ENCODE peak calls at places on chromosomes 2 and 18, in eight cellular contexts. Y is NCI-H2227 treated with DMSO at 0.1 percent for 48 hours; Z is nephron progenitor cell; N is stimulated activated CD4-positive, alpha-beta T cell treated with anti-CD3 and anti-CD28 coated beads, Interleukin-4, amount 100 ng/mL, for 48 hours; Q is choroid plexus epithelial cell; U is AG08396; V is activated T-cell treated with anti-CD3 and anti-CD28 coated beads for 24 hours; X is stimulated activated CD8-positive, alpha-beta memory T cell treated with anti-CD3 and anti-CD28 coated beads, Interleukin-4, amount 100 ng/mL, for 4 hours. W is an unnamed sample.

GRCh38 chr2:240584486-240585031 is 2.0 kb upstream of the CAPN10 start:
- DNase-seq in Y (no peak), N (no peak), Z (no peak), U (no peak), X (no peak), V (no peak), Q (peak), W (no peak)

GRCh38 chr18:28793911-28794310 is 617.0 kb upstream of the CDH2 start:
- DNase-seq in N (no peak), V (no peak), U (no peak), Q (peak), Y (no peak), Z (no peak), X (no peak), W (no peak)

GRCh38 chr18:13725566-13726227 is 661 bp downstream of the FAM210A start:
- DNase-seq in Q (peak), Z (no peak), U (peak), Y (peak), X (peak), V (no peak), N (no peak), W (no peak)

GRCh38 chr2:235745597-235745996 is 251.8 kb downstream of the AGAP1 start:
- DNase-seq in X (no peak), U (no peak), Z (no peak), N (no peak), Q (no peak), V (no peak), Y (no peak), W (no peak)

GRCh38 chr2:72271766-72272615 is 124.3 kb upstream of the CYP26B1 start:
- DNase-seq in V (no peak), Z (no peak), Q (peak), Y (no peak), U (no peak), N (no peak), X (no peak), W (no peak)

GRCh38 chr2:112626604-112627059 is 19.1 kb upstream of the SLC20A1 start:
- DNase-seq in Q (peak), N (peak), Z (peak), X (peak), U (peak), V (peak), Y (no peak), W (no peak)

GRCh38 chr18:63686871-63687270 is 15.9 kb upstream of the SERPINB11 start:
- DNase-seq in Y (no peak), V (no peak), Q (no peak), X (no peak), Z (no peak), U (no peak), N (no peak), W (no peak)

GRCh38 chr2:186991766-186992417 is 142.9 kb upstream of the ZSWIM2 start:
- DNase-seq in X (no peak), Q (peak), U (no peak), Y (peak), N (no peak), V (no peak), Z (no peak), W (no peak)

GRCh38 chr2:68566362-68566761 is 77.0 kb upstream of the PROKR1 start:
- DNase-seq in V (no peak), U (no peak), X (no peak), Q (no peak), Z (no peak), Y (no peak), N (no peak), W (no peak)

GRCh38 chr18:11391636-11392035 is 217.8 kb upstream of the SLC35G4 start:
- DNase-seq in V (no peak), N (no peak), Q (no peak), Z (no peak), Y (no peak), U (no peak), X (no peak), W (no peak)

GRCh38 chr2:127719301-127720218 is 18.3 kb downstream of the SFT2D3 start:
- DNase-seq in Z (no peak), Y (no peak), X (no peak), N (no peak), V (no peak), U (no peak), Q (no peak), W (no peak)

GRCh38 chr2:239369631-239370161 is 31.1 kb downstream of the HDAC4 start:
- DNase-seq in N (peak), Y (no peak), X (peak), U (no peak), V (peak), Z (no peak), Q (no peak), W (peak)

GRCh38 chr2:53724511-53724910 is 43.1 kb upstream of the CHAC2 start:
- DNase-seq in U (no peak), Y (no peak), Z (no peak), N (no peak), V (no peak), Q (peak), X (no peak), W (no peak)

GRCh38 chr2:187390891-187391290 is 57.2 kb downstream of the CALCRL start:
- DNase-seq in N (no peak), V (no peak), Y (no peak), Z (no peak), Q (peak), U (peak), X (no peak), W (no peak)